ENCODE peak calls at places on chromosomes 11 and 22, in ten cellular contexts. V, B, E, K, Y, C, P, D, T and Z are unnamed samples. For H3K4me1 and H3K9me3, the result is how much of the 10 kb centered on the place peaks cover.

GRCh38 chr11:125110506-125110905 is 920 bp downstream of the TMEM218 start:
- DNase-seq in V (no peak), B (no peak), E (no peak), K (no peak), Y (no peak), C (no peak), P (no peak), D (no peak), T (no peak), Z (no peak)

GRCh38 chr11:103395612-103396011 is 286.4 kb downstream of the DYNC2H1 start:
- DNase-seq in V (no peak), B (no peak), E (no peak), K (no peak), Y (peak), C (no peak), P (no peak), D (no peak), T (no peak), Z (no peak)

GRCh38 chr11:95939091-95939490 is 15.2 kb upstream of the MTMR2 start:
- DNase-seq in V (no peak), B (no peak), E (no peak), K (no peak), Y (no peak), C (no peak), P (no peak), D (no peak), T (no peak), Z (no peak)

GRCh38 chr11:118437736-118438125 is 1.4 kb downstream of the KMT2A start:
- DNase-seq in V (peak), B (peak), E (no peak), K (peak), Y (peak), C (peak), P (peak), D (peak), T (peak), Z (no peak)

GRCh38 chr22:26553056-26553752 is 36.7 kb downstream of the TPST2 start:
- DNase-seq in V (no peak), B (no peak), E (no peak), K (no peak), Y (peak), C (no peak), P (no peak), D (no peak), T (peak), Z (no peak)

GRCh38 chr22:42544686-42545085 is 9.1 kb upstream of the SERHL2 start:
- DNase-seq in V (no peak), B (no peak), E (no peak), K (no peak), Y (no peak), C (no peak), P (no peak), D (no peak), T (no peak), Z (no peak)

GRCh38 chr11:128244896-128245295 is 342.5 kb downstream of the ETS1 start:
- DNase-seq in V (no peak), B (no peak), E (no peak), K (no peak), Y (peak), C (no peak), P (no peak), D (no peak), T (no peak), Z (no peak)

GRCh38 chr11:103662880-103663279 is 373.6 kb upstream of the DDI1 start:
- DNase-seq in V (no peak), B (no peak), E (no peak), K (no peak), Y (no peak), C (no peak), P (no peak), D (no peak), T (no peak), Z (no peak)

GRCh38 chr22:27986459-27986858 is 67.4 kb upstream of the PITPNB start:
- DNase-seq in V (no peak), B (peak), E (no peak), K (no peak), Y (no peak), C (no peak), P (no peak), D (peak), T (no peak), Z (no peak)

GRCh38 chr22:38569181-38569971 is 607 bp downstream of the DMC1 start:
- DNase-seq in V (no peak), B (no peak), E (no peak), K (no peak), Y (no peak), C (no peak), P (no peak), D (no peak), T (no peak), Z (no peak)

GRCh38 chr11:2892215-2893020 is 6.8 kb upstream of the CDKN1C start:
- DNase-seq in V (peak), B (peak), E (peak), K (peak), Y (peak), C (peak), P (peak), D (no peak), T (peak), Z (no peak)

GRCh38 chr11:92790376-92790775 is 179.1 kb upstream of the MTNR1B start:
- DNase-seq in V (no peak), B (no peak), E (no peak), K (no peak), Y (no peak), C (no peak), P (no peak), D (no peak), T (no peak), Z (no peak)

GRCh38 chr11:94832604-94833238 is 64.6 kb downstream of the AMOTL1 start:
- DNase-seq in V (no peak), B (no peak), E (no peak), K (no peak), Y (peak), C (no peak), P (no peak), D (no peak), T (peak), Z (no peak)

DNA sequence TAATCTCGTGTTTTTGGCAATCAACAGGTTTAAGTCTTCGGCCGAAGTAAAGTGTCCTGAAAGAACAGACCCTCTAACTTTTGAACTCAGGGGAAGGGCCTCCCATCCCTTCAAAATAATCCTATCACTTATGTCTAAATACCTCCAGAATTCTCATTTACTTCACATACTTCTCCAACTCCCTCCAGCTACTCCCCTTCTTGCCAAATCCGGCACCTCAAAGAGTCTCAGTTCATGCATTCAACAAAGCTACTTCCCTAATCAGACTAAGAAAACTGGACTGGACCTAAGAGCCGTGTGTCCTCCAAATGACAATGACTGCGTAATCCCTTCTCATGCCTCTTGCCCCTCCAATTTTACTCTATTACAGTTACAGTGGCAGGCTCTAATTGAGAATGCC is 1.3 kb downstream of the DDB1 start:
- DNase-seq in V (no peak), B (no peak), E (no peak), K (peak), Y (no peak), C (no peak), P (no peak), D (no peak), T (no peak), Z (no peak)
- H3K4me1 ChIP-seq in V (under half), B (under half), E (half or more), K (under half), Y (under half), C (under half), P (under half), D (under half), T (half or more), Z (under half)

GRCh38 chr22:49546811-49547585 is 280.7 kb downstream of the BRD1 start:
- DNase-seq in V (no peak), B (no peak), E (no peak), K (no peak), Y (no peak), C (no peak), P (no peak), D (peak), T (peak), Z (no peak)
- H3K9me3 ChIP-seq in V (under half), B (under half), E (under half), K (under half), Y (under half), C (under half), P (under half), D (under half), T (under half), Z (under half)

DNA sequence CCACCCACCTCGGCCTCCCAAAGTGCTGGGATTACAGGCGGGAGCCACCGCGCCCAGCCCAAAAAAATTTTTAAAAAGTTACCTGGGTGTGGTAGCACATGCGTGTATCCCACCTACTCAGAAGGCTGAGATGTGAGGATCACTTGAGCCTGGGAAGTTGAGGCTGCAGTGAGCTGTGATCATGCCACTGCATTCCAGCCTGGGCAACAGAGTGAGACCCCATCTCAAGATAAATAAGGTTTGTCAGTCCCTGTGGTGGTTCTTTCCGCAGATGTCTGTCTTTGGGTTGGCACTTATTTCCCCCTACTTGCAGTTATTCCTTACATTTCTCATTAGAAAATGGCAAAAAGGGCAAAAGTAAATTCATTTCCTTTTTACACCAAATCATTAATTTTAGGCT is 8.0 kb downstream of the MARK2 start:
- DNase-seq in V (no peak), B (no peak), E (no peak), K (no peak), Y (no peak), C (no peak), P (no peak), D (no peak), T (no peak), Z (no peak)
- H3K4me1 ChIP-seq in V (under half), B (under half), E (half or more), K (under half), Y (under half), C (under half), P (under half), D (under half), T (half or more), Z (under half)

GRCh38 chr11:40032331-40032730 is 1427.1 kb downstream of the LRRC4C start:
- DNase-seq in V (no peak), B (peak), E (no peak), K (no peak), Y (no peak), C (no peak), P (no peak), D (no peak), T (no peak), Z (peak)
- H3K9me3 ChIP-seq in V (under half), B (under half), E (under half), K (under half), Y (under half), C (under half), P (under half), D (under half), T (under half), Z (under half)

GRCh38 chr11:44939673-44940072 is 11.0 kb downstream of the TP53I11 start:
- DNase-seq in V (peak), B (peak), E (no peak), K (no peak), Y (no peak), C (no peak), P (no peak), D (peak), T (no peak), Z (no peak)

GRCh38 chr11:44941286-44942021 is 9.2 kb downstream of the TP53I11 start:
- DNase-seq in V (no peak), B (no peak), E (no peak), K (no peak), Y (no peak), C (no peak), P (no peak), D (no peak), T (no peak), Z (no peak)

GRCh38 chr11:44940424-44940823 is 10.3 kb downstream of the TP53I11 start:
- DNase-seq in V (no peak), B (no peak), E (no peak), K (no peak), Y (no peak), C (no peak), P (no peak), D (no peak), T (no peak), Z (no peak)

GRCh38 chr11:44942029-44942710 is 8.5 kb downstream of the TP53I11 start:
- DNase-seq in V (no peak), B (no peak), E (no peak), K (no peak), Y (no peak), C (no peak), P (no peak), D (no peak), T (no peak), Z (no peak)

GRCh38 chr11:44940835-44941234 is 9.8 kb downstream of the TP53I11 start:
- DNase-seq in V (no peak), B (no peak), E (no peak), K (no peak), Y (no peak), C (no peak), P (no peak), D (no peak), T (no peak), Z (no peak)
- H3K4me1 ChIP-seq in V (under half), B (under half), E (half or more), K (under half), Y (under half), C (under half), P (under half), D (under half), T (under half), Z (under half)